ENCODE peak calls at places on chromosomes 3 and 15, in six cellular contexts. M, S, T, N, Q and R are unnamed samples.
A peak's percentile ranks its signal among the peaks of the same experiment; 100 is the strongest.

GRCh38 chr3:31922962-31923361 is 58.1 kb downstream of the OSBPL10 start:
- DNase-seq in M (no peak), S (no peak), T (no peak), N (no peak), Q (no peak), R (no peak)

GRCh38 chr3:133899309-133899708 is 3.6 kb upstream of the RAB6B start:
- DNase-seq in M (no peak), S (no peak), T (no peak), N (no peak), Q (no peak), R (no peak)

GRCh38 chr15:101038327-101039003 is 119.3 kb downstream of the LRRK1 start:
- DNase-seq in M (no peak), S (peak; percentile 1), T (peak; percentile 11), N (no peak), Q (no peak), R (no peak)

GRCh38 chr15:31510003-31510402 is 183.4 kb downstream of the KLF13 start:
- DNase-seq in M (no peak), S (no peak), T (peak; percentile 28), N (no peak), Q (no peak), R (no peak)

GRCh38 chr3:196632033-196632751 is 7.3 kb upstream of the NRROS start:
- DNase-seq in M (peak; percentile 77), S (peak; percentile 82), T (peak; percentile 93), N (peak; percentile 79), Q (peak; percentile 76), R (peak; percentile 48)

GRCh38 chr3:184582583-184582982 is 21.0 kb downstream of the EPHB3 start:
- DNase-seq in M (no peak), S (peak; percentile 78), T (peak; percentile 78), N (no peak), Q (peak; percentile 36), R (no peak)

GRCh38 chr3:127888564-127889107 is 26.4 kb upstream of the KBTBD12 start:
- DNase-seq in M (no peak), S (peak; percentile 30), T (no peak), N (no peak), Q (peak; percentile 20), R (no peak)

GRCh38 chr3:108106449-108106848 is 15.6 kb upstream of the CD47 start:
- DNase-seq in M (no peak), S (no peak), T (no peak), N (no peak), Q (no peak), R (no peak)

GRCh38 chr3:71599416-71599815 is 15.9 kb upstream of the FOXP1 start:
- DNase-seq in M (no peak), S (no peak), T (no peak), N (no peak), Q (peak; percentile 43), R (peak; percentile 12)
- TF ChIP-seq CTCF in M (no peak), S (no peak), T (no peak), N (no peak), Q (no peak), R (no peak)

GRCh38 chr15:70474367-70474681 is 289.0 kb downstream of the UACA start:
- DNase-seq in M (no peak), S (no peak), T (no peak), N (no peak), Q (no peak), R (no peak)
- TF ChIP-seq CTCF in M (no peak), S (no peak), T (no peak), N (no peak), Q (no peak), R (no peak)

GRCh38 chr3:188832961-188833615 is 338.7 kb upstream of the TPRG1 start:
- DNase-seq in M (no peak), S (no peak), T (no peak), N (no peak), Q (peak; percentile 46), R (peak; percentile 28)

GRCh38 chr3:188832146-188832545 is 339.6 kb upstream of the TPRG1 start:
- DNase-seq in M (no peak), S (no peak), T (no peak), N (no peak), Q (no peak), R (no peak)

GRCh38 chr3:188830955-188831354 is 340.8 kb upstream of the TPRG1 start:
- DNase-seq in M (no peak), S (no peak), T (no peak), N (no peak), Q (peak; percentile 20), R (peak; percentile 3)

GRCh38 chr3:188829577-188829976 is 342.2 kb upstream of the TPRG1 start:
- DNase-seq in M (no peak), S (no peak), T (no peak), N (no peak), Q (no peak), R (no peak)

DNA sequence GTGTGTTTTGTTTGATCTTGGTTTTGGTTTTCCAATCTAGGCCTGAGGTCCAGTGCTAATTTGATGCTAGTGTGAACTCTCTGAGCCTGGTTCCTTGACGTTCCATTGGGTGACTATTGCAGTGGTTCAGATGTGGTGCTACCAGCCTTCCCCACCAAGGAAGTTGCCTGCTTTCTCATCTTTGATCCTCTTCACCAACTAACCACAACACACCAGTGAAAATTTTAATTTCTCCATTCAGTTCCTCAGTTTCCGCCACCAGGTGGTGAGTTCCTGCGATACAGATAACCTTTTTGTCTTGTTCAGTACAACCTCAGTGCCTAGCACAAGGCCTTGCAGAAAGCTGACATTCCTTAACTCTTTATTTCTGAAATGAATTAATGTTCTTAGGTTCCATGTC is 337.4 kb upstream of the TPRG1 start:
- DNase-seq in M (no peak), S (no peak), T (no peak), N (no peak), Q (no peak), R (no peak)
- TF ChIP-seq CTCF in M (no peak), S (no peak), T (no peak), N (no peak), Q (no peak), R (peak; percentile 42)

GRCh38 chr3:73212683-73213082 is 151.2 kb downstream of the EBLN2 start:
- DNase-seq in M (no peak), S (no peak), T (no peak), N (no peak), Q (no peak), R (no peak)

GRCh38 chr3:73216310-73216709 is 154.9 kb downstream of the EBLN2 start:
- DNase-seq in M (no peak), S (no peak), T (no peak), N (no peak), Q (no peak), R (no peak)

GRCh38 chr3:73214846-73215245 is 153.4 kb downstream of the EBLN2 start:
- DNase-seq in M (no peak), S (no peak), T (no peak), N (no peak), Q (no peak), R (no peak)

GRCh38 chr3:73213906-73214305 is 152.4 kb downstream of the EBLN2 start:
- DNase-seq in M (no peak), S (no peak), T (no peak), N (no peak), Q (no peak), R (peak; percentile 50)

DNA sequence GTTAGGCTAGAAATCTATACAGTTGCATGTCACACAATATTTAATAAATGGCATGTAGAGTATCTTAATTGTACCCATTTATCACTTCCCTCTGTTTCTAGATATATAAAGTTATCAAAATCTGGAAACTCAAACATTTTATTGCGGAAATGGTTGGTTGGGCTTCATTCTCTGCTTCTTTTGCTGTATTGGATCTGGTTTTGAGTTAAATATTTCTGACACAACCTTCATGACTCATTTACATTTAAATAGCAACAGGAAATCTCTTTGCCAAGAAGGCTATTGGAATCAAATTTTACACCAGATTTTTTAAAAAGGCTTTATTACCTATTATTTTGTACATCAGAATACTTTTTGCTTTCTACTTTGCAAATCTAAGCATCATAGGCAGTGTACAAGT is 153.8 kb downstream of the EBLN2 start:
- DNase-seq in M (no peak), S (no peak), T (no peak), N (no peak), Q (peak; percentile 3), R (no peak)
- TF ChIP-seq CTCF in M (no peak), S (no peak), T (no peak), N (no peak), Q (no peak), R (no peak)

GRCh38 chr3:87309601-87310000 is 33.2 kb upstream of the POU1F1 start:
- DNase-seq in M (no peak), S (no peak), T (no peak), N (no peak), Q (no peak), R (no peak)

GRCh38 chr3:87305517-87305916 is 29.1 kb upstream of the POU1F1 start:
- DNase-seq in M (no peak), S (no peak), T (no peak), N (no peak), Q (no peak), R (no peak)

GRCh38 chr3:87313641-87314040 is 37.3 kb upstream of the POU1F1 start:
- DNase-seq in M (no peak), S (no peak), T (no peak), N (no peak), Q (no peak), R (no peak)

GRCh38 chr3:87311309-87311708 is 34.9 kb upstream of the POU1F1 start:
- DNase-seq in M (no peak), S (no peak), T (no peak), N (no peak), Q (no peak), R (peak; percentile 67)

GRCh38 chr3:87307805-87308204 is 31.4 kb upstream of the POU1F1 start:
- DNase-seq in M (no peak), S (no peak), T (no peak), N (no peak), Q (no peak), R (no peak)
- TF ChIP-seq CTCF in M (no peak), S (no peak), T (peak; percentile 61), N (no peak), Q (peak; percentile 38), R (peak; percentile 71)

GRCh38 chr3:53729618-53730017 is 116.6 kb downstream of the CHDH start:
- DNase-seq in M (no peak), S (no peak), T (no peak), N (no peak), Q (no peak), R (no peak)
- TF ChIP-seq CTCF in M (no peak), S (no peak), T (peak; percentile 27), N (no peak), Q (no peak), R (peak; percentile 42)